ENCODE peak calls at places on chromosomes 16 and 17, in five cellular contexts. V, A, Y, L and J are unnamed samples. For H3K4me1 and H3K36me3, the result is how much of the 10 kb centered on the place peaks cover.

GRCh38 chr17:835263-835662 is 53.1 kb downstream of the MRM3 start:
- DNase-seq in V (no peak), A (no peak), Y (no peak), L (peak), J (no peak)

GRCh38 chr17:83065660-83066542 is 13.5 kb upstream of the METRNL start:
- DNase-seq in L (no peak), Y (no peak), A (no peak), V (peak), J (no peak)

GRCh38 chr17:77437017-77437416 is 296.2 kb downstream of the SEC14L1 start:
- DNase-seq in A (peak), V (peak), Y (peak), L (no peak), J (no peak)

GRCh38 chr17:56144205-56144604 is 9.1 kb upstream of the ANKFN1 start:
- DNase-seq in Y (no peak), V (no peak), L (no peak), A (no peak), J (no peak)

GRCh38 chr17:48499743-48500434 is 30.9 kb downstream of the HOXB1 start:
- DNase-seq in A (no peak), Y (no peak), L (peak), V (no peak), J (no peak)

GRCh38 chr16:2986623-2987188 is 6.5 kb upstream of the PKMYT1 start:
- DNase-seq in V (no peak), A (no peak), L (no peak), Y (no peak), J (no peak)

GRCh38 chr17:67376509-67376891 is 581 bp upstream of the PITPNC1 start:
- DNase-seq in V (no peak), A (peak), L (no peak), Y (no peak), J (no peak)

GRCh38 chr16:13984794-13985193 is 64.8 kb downstream of the ERCC4 start:
- DNase-seq in A (no peak), L (no peak), V (no peak), Y (no peak), J (no peak)

GRCh38 chr17:57735707-57736106 is 9.4 kb downstream of the CCDC182 start:
- DNase-seq in V (no peak), L (peak), A (no peak), Y (no peak), J (no peak)

GRCh38 chr17:30551666-30552339 is 74.6 kb downstream of the GOSR1 start:
- DNase-seq in V (no peak), L (no peak), Y (peak), A (no peak), J (no peak)

GRCh38 chr16:56451753-56452689 is 667 bp downstream of the OGFOD1 start:
- DNase-seq in Y (peak), V (no peak), A (no peak), L (peak), J (no peak)

GRCh38 chr16:9597967-9598730 is 506.7 kb downstream of the HAPSTR1 start:
- DNase-seq in V (no peak), A (no peak), Y (no peak), L (no peak), J (no peak)

GRCh38 chr17:60173304-60173807 is 23.6 kb downstream of the CA4 start:
- DNase-seq in L (no peak), V (no peak), A (no peak), Y (no peak), J (no peak)

GRCh38 chr16:51734220-51734619 is 583.1 kb upstream of the SALL1 start:
- DNase-seq in L (no peak), A (no peak), V (no peak), Y (no peak), J (no peak)

GRCh38 chr17:77862890-77863813 is 95.4 kb upstream of the TNRC6C start:
- DNase-seq in L (no peak), V (no peak), Y (peak), A (no peak), J (no peak)

GRCh38 chr16:58414938-58415451 is 22.7 kb downstream of the GINS3 start:
- DNase-seq in A (no peak), L (no peak), V (no peak), Y (no peak), J (no peak)

GRCh38 chr17:55005520-55005919 is 37.0 kb downstream of the STXBP4 start:
- DNase-seq in L (peak), Y (no peak), V (no peak), A (no peak), J (no peak)

GRCh38 chr16:64162613-64163375 is 959.1 kb downstream of the CDH11 start:
- DNase-seq in Y (no peak), L (no peak), V (no peak), A (no peak), J (no peak)

GRCh38 chr16:14092579-14092978 is 21.5 kb downstream of the MRTFB start:
- DNase-seq in Y (no peak), L (no peak), V (no peak), A (no peak), J (no peak)

GRCh38 chr17:43745541-43745940 is 13.1 kb downstream of the SOST start:
- DNase-seq in V (no peak), A (no peak), L (no peak), Y (no peak), J (no peak)

GRCh38 chr17:77370536-77370935 is 229.8 kb downstream of the SEC14L1 start:
- DNase-seq in A (no peak), V (peak), L (no peak), Y (no peak), J (no peak)

GRCh38 chr17:8151120-8151640 is 1.0 kb downstream of the PER1 start:
- DNase-seq in L (no peak), V (peak), Y (peak), A (peak), J (peak)

GRCh38 chr17:72422505-72423285 is 301.9 kb downstream of the SOX9 start:
- DNase-seq in L (no peak), V (no peak), A (no peak), Y (peak), J (no peak)

GRCh38 chr17:27473190-27473747 is 17.0 kb downstream of the KSR1 start:
- DNase-seq in L (no peak), Y (no peak), V (no peak), A (no peak), J (no peak)

GRCh38 chr17:330993-331701 is 21.5 kb downstream of the RPH3AL start:
- DNase-seq in A (peak), V (peak), L (no peak), Y (peak), J (no peak)

GRCh38 chr16:11414815-11415775 is 69.8 kb downstream of the RMI2 start:
- DNase-seq in A (no peak), V (no peak), L (no peak), Y (no peak), J (no peak)
- H3K4me1 ChIP-seq in A (under half), V (under half), L (under half), Y (under half), J (under half)

DNA sequence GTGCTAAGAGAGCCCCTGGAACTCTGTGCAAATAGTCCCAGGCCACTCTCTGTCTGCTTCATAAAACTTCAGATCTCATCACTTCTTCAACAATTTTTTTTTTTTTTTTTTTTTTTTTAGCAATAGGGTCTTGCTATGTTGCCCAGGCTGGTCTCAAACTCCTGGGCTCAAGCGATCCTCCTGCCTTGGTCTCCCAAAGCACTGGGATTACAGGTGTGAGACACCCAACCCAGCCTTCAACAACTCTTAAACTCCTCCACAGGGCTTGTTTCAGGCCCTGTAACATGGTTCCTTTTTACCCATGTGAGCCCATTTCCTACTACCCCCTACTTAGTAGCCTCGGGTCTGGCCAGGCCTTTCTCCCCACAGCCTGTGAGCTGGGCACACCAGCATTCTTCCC is 39.3 kb upstream of the ICAM2 start:
- DNase-seq in A (no peak), Y (no peak), L (no peak), V (no peak), J (no peak)
- H3K36me3 ChIP-seq in A (under half), Y (under half), L (under half), V (under half), J (half or more)

GRCh38 chr17:46163316-46163715 is 29.9 kb downstream of the KANSL1 start:
- DNase-seq in A (no peak), V (no peak), L (no peak), Y (no peak), J (no peak)
- H3K4me1 ChIP-seq in A (half or more), V (under half), L (under half), Y (half or more), J (under half)

DNA sequence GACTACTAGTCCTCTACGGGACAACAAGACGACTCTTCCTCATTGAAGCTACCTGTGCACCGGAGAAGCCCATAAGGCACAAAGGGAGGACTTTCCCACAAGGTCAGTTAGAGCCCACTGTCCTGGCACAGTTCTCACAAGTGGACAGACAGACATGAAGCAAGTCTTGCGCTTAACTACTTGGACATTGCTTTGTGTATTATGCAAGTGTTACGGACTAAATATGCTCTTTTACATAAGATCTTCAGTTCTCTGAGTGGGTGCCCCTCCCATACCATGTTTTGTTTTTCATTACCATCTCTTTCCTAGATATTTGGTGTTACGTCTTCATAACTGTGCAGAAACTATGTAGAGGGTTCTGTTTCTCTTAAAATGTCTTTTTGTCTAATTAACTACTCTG is 18.1 kb downstream of the ANKRD40CL start:
- DNase-seq in L (no peak), A (no peak), V (no peak), Y (no peak), J (no peak)
- H3K36me3 ChIP-seq in L (under half), A (half or more), V (under half), Y (half or more), J (half or more)

GRCh38 chr16:89070590-89070989 is 23.1 kb upstream of the ACSF3 start:
- DNase-seq in V (no peak), A (no peak), Y (no peak), L (no peak), J (no peak)
- H3K4me1 ChIP-seq in V (under half), A (under half), Y (under half), L (under half), J (under half)

GRCh38 chr16:81669473-81670350 is 109.4 kb upstream of the PLCG2 start:
- DNase-seq in V (no peak), Y (no peak), L (no peak), A (no peak), J (no peak)

GRCh38 chr16:81675662-81676535 is 103.2 kb upstream of the PLCG2 start:
- DNase-seq in A (no peak), Y (no peak), V (peak), L (no peak), J (no peak)

GRCh38 chr16:81671738-81672597 is 107.1 kb upstream of the PLCG2 start:
- DNase-seq in Y (no peak), V (no peak), A (no peak), L (no peak), J (no peak)

GRCh38 chr16:81676571-81677374 is 102.3 kb upstream of the PLCG2 start:
- DNase-seq in Y (no peak), V (no peak), A (no peak), L (no peak), J (no peak)

GRCh38 chr16:81673432-81673831 is 105.7 kb upstream of the PLCG2 start:
- DNase-seq in Y (no peak), V (no peak), A (no peak), L (no peak), J (no peak)
- H3K36me3 ChIP-seq in Y (under half), V (under half), A (under half), L (under half), J (under half)

GRCh38 chr16:82061861-82062525 is 26.9 kb downstream of the HSD17B2 start:
- DNase-seq in A (peak), V (no peak), Y (no peak), L (peak), J (no peak)
- H3K4me1 ChIP-seq in A (under half), V (under half), Y (under half), L (under half), J (under half)